ENCODE peak calls at places on chromosomes 4 and X, in six cellular contexts. One of them, this sample, is unnamed.

GRCh38 chr4:66855956-66856355 is 689.3 kb downstream of the CENPC start:
- DNase-seq in NT2/D1: no peak
- DNase-seq in HCT116: no peak
- DNase-seq in HepG2: no peak
- DNase-seq in K562: no peak
- DNase-seq in GM12878: no peak
- DNase-seq in this sample: no peak

GRCh38 chr4:131609039-131609438 is 1540.1 kb upstream of the PCDH10 start:
- DNase-seq in GM12878: no peak
- DNase-seq in K562: no peak
- DNase-seq in NT2/D1: no peak
- DNase-seq in HCT116: no peak
- DNase-seq in HepG2: no peak
- DNase-seq in this sample: no peak

GRCh38 chrX:14920196-14920595 is 47.0 kb downstream of the MOSPD2 start:
- DNase-seq in HepG2: no peak
- DNase-seq in NT2/D1: no peak
- DNase-seq in HCT116: no peak
- DNase-seq in GM12878: no peak
- DNase-seq in K562: no peak
- DNase-seq in this sample: no peak

GRCh38 chr4:24644983-24645764 is 60.8 kb upstream of the DHX15 start:
- DNase-seq in K562: no peak
- DNase-seq in NT2/D1: no peak
- DNase-seq in GM12878: no peak
- DNase-seq in HepG2: no peak
- DNase-seq in HCT116: no peak
- DNase-seq in this sample: no peak

GRCh38 chr4:11507920-11508319 is 79.2 kb upstream of the HS3ST1 start:
- DNase-seq in GM12878: no peak
- DNase-seq in NT2/D1: no peak
- DNase-seq in HCT116: no peak
- DNase-seq in HepG2: no peak
- DNase-seq in K562: no peak
- DNase-seq in this sample: no peak

GRCh38 chr4:11366859-11367258 is 61.8 kb downstream of the HS3ST1 start:
- DNase-seq in HCT116: no peak
- DNase-seq in GM12878: no peak
- DNase-seq in HepG2: no peak
- DNase-seq in NT2/D1: no peak
- DNase-seq in K562: no peak
- DNase-seq in this sample: no peak

GRCh38 chr4:108965031-108965430 is 202.2 kb upstream of the ETNPPL start:
- DNase-seq in GM12878: no peak
- DNase-seq in K562: no peak
- DNase-seq in NT2/D1: no peak
- DNase-seq in HCT116: no peak
- DNase-seq in HepG2: no peak
- DNase-seq in this sample: no peak

GRCh38 chr4:56434599-56435000 is 815 bp downstream of the PPAT start:
- DNase-seq in GM12878: no peak
- DNase-seq in HCT116: no peak
- DNase-seq in HepG2: no peak
- DNase-seq in K562: no peak
- DNase-seq in NT2/D1: no peak
- DNase-seq in this sample: no peak

GRCh38 chr4:113331811-113332210 is 282.4 kb downstream of the ANK2 start:
- DNase-seq in HepG2: no peak
- DNase-seq in HCT116: no peak
- DNase-seq in GM12878: no peak
- DNase-seq in K562: no peak
- DNase-seq in NT2/D1: peak; percentile 8
- DNase-seq in this sample: no peak

GRCh38 chrX:23338334-23338733 is 3.7 kb downstream of the PTCHD1 start:
- DNase-seq in K562: no peak
- DNase-seq in GM12878: no peak
- DNase-seq in NT2/D1: no peak
- DNase-seq in HepG2: no peak
- DNase-seq in HCT116: no peak
- DNase-seq in this sample: no peak

GRCh38 chr4:148776944-148777343 is 334.7 kb upstream of the NR3C2 start:
- DNase-seq in GM12878: no peak
- DNase-seq in HCT116: no peak
- DNase-seq in K562: no peak
- DNase-seq in HepG2: no peak
- DNase-seq in NT2/D1: no peak
- DNase-seq in this sample: no peak

GRCh38 chr4:66741081-66741480 is 804.2 kb downstream of the CENPC start:
- DNase-seq in NT2/D1: no peak
- DNase-seq in HCT116: no peak
- DNase-seq in K562: no peak
- DNase-seq in HepG2: no peak
- DNase-seq in GM12878: no peak
- DNase-seq in this sample: no peak

GRCh38 chr4:6109842-6110560 is 90.3 kb downstream of the JAKMIP1 start:
- DNase-seq in K562: no peak
- DNase-seq in HCT116: peak; percentile 65
- DNase-seq in NT2/D1: no peak
- DNase-seq in GM12878: no peak
- DNase-seq in HepG2: peak; percentile 7
- DNase-seq in this sample: peak; percentile 82

GRCh38 chr4:74327751-74328150 is 19.5 kb downstream of the EPGN start:
- DNase-seq in K562: no peak
- DNase-seq in GM12878: no peak
- DNase-seq in HCT116: no peak
- DNase-seq in HepG2: no peak
- DNase-seq in NT2/D1: no peak
- DNase-seq in this sample: no peak

GRCh38 chr4:24007740-24008348 is 118.0 kb upstream of the PPARGC1A start:
- DNase-seq in HCT116: no peak
- DNase-seq in K562: no peak
- DNase-seq in NT2/D1: no peak
- DNase-seq in HepG2: peak; percentile 24
- DNase-seq in GM12878: no peak
- DNase-seq in this sample: no peak

GRCh38 chr4:71377561-71377960 is 38.7 kb downstream of the SLC4A4 start:
- DNase-seq in NT2/D1: no peak
- DNase-seq in HepG2: no peak
- DNase-seq in GM12878: no peak
- DNase-seq in HCT116: no peak
- DNase-seq in K562: no peak
- DNase-seq in this sample: no peak

GRCh38 chr4:65007841-65008439 is 598.7 kb upstream of the TECRL start:
- DNase-seq in GM12878: no peak
- DNase-seq in K562: peak; percentile 25
- DNase-seq in NT2/D1: peak; percentile 36
- DNase-seq in HCT116: peak; percentile 13
- DNase-seq in HepG2: peak; percentile 47
- DNase-seq in this sample: no peak

GRCh38 chrX:65574356-65574755 is 39.8 kb upstream of the LAS1L start:
- DNase-seq in K562: no peak
- DNase-seq in HepG2: no peak
- DNase-seq in HCT116: no peak
- DNase-seq in GM12878: no peak
- DNase-seq in NT2/D1: no peak
- DNase-seq in this sample: no peak

GRCh38 chr4:31518796-31519250 is 798.7 kb downstream of the PCDH7 start:
- DNase-seq in HCT116: peak; percentile 48
- DNase-seq in GM12878: no peak
- DNase-seq in K562: no peak
- DNase-seq in NT2/D1: no peak
- DNase-seq in HepG2: no peak
- DNase-seq in this sample: no peak

GRCh38 chr4:102627831-102628523 is 126.8 kb downstream of the NFKB1 start:
- DNase-seq in GM12878: no peak
- DNase-seq in K562: no peak
- DNase-seq in HepG2: no peak
- DNase-seq in HCT116: peak; percentile 22
- DNase-seq in NT2/D1: no peak
- DNase-seq in this sample: no peak

GRCh38 chr4:37802068-37802666 is 24.3 kb upstream of the PGM2 start:
- DNase-seq in K562: no peak
- DNase-seq in NT2/D1: peak; percentile 57
- DNase-seq in HCT116: peak; percentile 86
- DNase-seq in GM12878: no peak
- DNase-seq in HepG2: peak; percentile 78
- DNase-seq in this sample: no peak

GRCh38 chr4:150769235-150769634 is 187.3 kb downstream of the MAB21L2 start:
- DNase-seq in NT2/D1: no peak
- DNase-seq in HepG2: peak; percentile 67
- DNase-seq in GM12878: no peak
- DNase-seq in HCT116: peak; percentile 74
- DNase-seq in K562: no peak
- DNase-seq in this sample: no peak

GRCh38 chrX:26952213-26952612 is 510.9 kb downstream of the PPP4R3C start:
- DNase-seq in HCT116: no peak
- DNase-seq in HepG2: no peak
- DNase-seq in GM12878: no peak
- DNase-seq in K562: no peak
- DNase-seq in NT2/D1: no peak
- DNase-seq in this sample: no peak
- TF ChIP-seq ZNF274 in HCT116: no peak
- TF ChIP-seq ZNF274 in HepG2: no peak
- TF ChIP-seq ZNF274 in GM12878: no peak
- TF ChIP-seq ZNF274 in K562: no peak
- TF ChIP-seq ZNF274 in NT2/D1: no peak
- TF ChIP-seq ZNF274 in this sample: no peak

GRCh38 chr4:142351958-142352357 is 494.1 kb downstream of the INPP4B start:
- DNase-seq in HepG2: no peak
- DNase-seq in K562: no peak
- DNase-seq in HCT116: no peak
- DNase-seq in NT2/D1: no peak
- DNase-seq in GM12878: no peak
- DNase-seq in this sample: no peak

GRCh38 chr4:142345909-142346308 is 500.2 kb downstream of the INPP4B start:
- DNase-seq in K562: no peak
- DNase-seq in GM12878: no peak
- DNase-seq in HepG2: no peak
- DNase-seq in HCT116: no peak
- DNase-seq in NT2/D1: no peak
- DNase-seq in this sample: no peak

GRCh38 chr4:142348489-142349076 is 497.5 kb downstream of the INPP4B start:
- DNase-seq in NT2/D1: no peak
- DNase-seq in K562: no peak
- DNase-seq in HCT116: no peak
- DNase-seq in HepG2: no peak
- DNase-seq in GM12878: no peak
- DNase-seq in this sample: no peak

GRCh38 chr4:142350886-142351285 is 495.2 kb downstream of the INPP4B start:
- DNase-seq in NT2/D1: no peak
- DNase-seq in HCT116: no peak
- DNase-seq in K562: no peak
- DNase-seq in GM12878: no peak
- DNase-seq in HepG2: no peak
- DNase-seq in this sample: no peak

DNA sequence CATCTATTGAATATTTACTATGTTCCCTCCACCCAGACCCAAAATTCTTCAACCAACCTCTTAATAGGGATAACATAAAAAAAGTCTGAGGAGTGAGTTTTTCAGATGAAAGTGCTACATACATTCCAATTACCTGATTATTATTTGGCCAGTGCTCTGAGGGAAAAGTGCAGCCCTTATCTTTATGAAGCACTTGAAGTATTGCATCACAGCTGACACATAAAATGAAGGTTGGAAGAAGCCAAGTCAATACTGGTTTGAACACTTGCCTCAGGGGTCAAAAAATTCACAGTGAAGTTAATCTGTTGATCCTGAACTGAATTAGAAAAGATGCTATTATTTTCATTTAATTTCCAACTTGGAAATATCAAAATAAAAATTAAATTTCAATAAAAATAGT is 498.9 kb downstream of the INPP4B start:
- DNase-seq in HCT116: no peak
- DNase-seq in NT2/D1: no peak
- DNase-seq in GM12878: no peak
- DNase-seq in K562: no peak
- DNase-seq in HepG2: no peak
- DNase-seq in this sample: no peak
- TF ChIP-seq ZNF274 in HCT116: no peak
- TF ChIP-seq ZNF274 in NT2/D1: no peak
- TF ChIP-seq ZNF274 in GM12878: no peak
- TF ChIP-seq ZNF274 in K562: no peak
- TF ChIP-seq ZNF274 in HepG2: no peak
- TF ChIP-seq ZNF274 in this sample: no peak

DNA sequence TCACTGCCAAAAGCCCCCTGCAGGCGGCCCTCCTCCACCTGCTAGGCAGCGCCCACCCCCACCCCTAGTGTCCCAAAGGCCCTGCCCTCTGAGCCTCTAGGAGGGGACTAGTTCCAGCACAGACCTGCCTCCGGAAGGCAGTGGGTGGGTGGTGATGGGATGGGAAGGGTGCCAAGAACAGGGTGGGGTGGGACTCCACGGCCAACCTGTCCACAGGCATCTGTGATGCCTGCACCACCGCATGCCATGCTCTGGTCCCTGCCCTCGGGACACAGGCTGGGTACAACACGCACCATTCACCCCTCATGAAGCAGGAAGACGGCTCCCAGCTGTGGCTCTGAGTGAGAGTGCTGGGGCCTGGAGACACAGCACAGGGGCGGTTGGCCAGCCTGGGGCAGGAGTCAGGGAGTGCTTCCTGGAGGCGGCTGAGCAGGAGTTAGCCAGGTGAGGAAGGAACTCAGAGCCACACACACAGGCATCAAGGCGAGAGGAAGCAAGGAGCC is 243.1 kb upstream of the PSAPL1 start:
- DNase-seq in GM12878: no peak
- DNase-seq in HepG2: no peak
- DNase-seq in K562: no peak
- DNase-seq in NT2/D1: no peak
- DNase-seq in HCT116: no peak
- DNase-seq in this sample: no peak
- TF ChIP-seq ZNF274 in GM12878: no peak
- TF ChIP-seq ZNF274 in HepG2: no peak
- TF ChIP-seq ZNF274 in K562: no peak
- TF ChIP-seq ZNF274 in NT2/D1: no peak
- TF ChIP-seq ZNF274 in HCT116: no peak
- TF ChIP-seq ZNF274 in this sample: no peak

DNA sequence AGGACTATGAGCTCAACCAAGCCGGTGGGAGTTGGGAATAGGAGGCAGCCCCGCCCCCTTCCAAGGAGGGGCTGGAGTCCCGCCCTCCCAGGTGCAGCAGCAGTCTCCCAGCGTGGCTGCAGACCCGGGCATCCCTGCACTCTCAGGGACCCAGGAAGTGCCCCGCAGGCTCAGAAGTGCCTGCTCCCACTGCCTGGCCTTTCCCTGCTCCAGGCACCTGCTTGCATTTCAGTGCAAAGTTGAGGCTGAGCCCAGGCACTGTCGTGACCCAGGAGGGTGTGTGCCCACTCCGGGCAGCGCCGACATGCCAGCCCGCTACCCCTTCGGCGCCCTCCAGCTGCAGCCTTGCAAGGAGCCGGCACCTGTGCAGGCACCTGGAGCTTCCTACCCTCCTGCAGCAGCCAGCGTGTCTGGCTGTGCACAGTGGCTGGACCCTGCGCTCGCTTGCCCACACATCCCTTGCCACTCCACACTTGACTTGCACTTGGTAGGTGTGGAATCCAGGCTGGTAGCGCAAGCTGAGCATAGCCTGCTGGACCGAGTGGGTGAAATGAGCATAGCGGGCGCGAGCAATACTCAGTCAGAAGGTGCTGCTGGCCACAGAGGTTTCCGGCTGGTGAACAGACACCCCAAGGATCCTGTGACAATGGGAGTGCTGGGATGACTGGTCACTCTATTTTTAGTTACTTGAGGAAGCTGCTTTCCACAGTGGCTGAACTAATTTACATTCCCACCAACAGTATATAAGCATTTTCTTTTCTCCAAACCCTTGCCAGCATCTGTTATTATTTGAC is 236.3 kb downstream of the PCDH10 start:
- DNase-seq in HepG2: no peak
- DNase-seq in GM12878: no peak
- DNase-seq in HCT116: no peak
- DNase-seq in K562: no peak
- DNase-seq in NT2/D1: no peak
- DNase-seq in this sample: no peak
- TF ChIP-seq ZNF274 in HepG2: no peak
- TF ChIP-seq ZNF274 in GM12878: no peak
- TF ChIP-seq ZNF274 in HCT116: no peak
- TF ChIP-seq ZNF274 in K562: no peak
- TF ChIP-seq ZNF274 in NT2/D1: no peak
- TF ChIP-seq ZNF274 in this sample: no peak

This sample was measured in H1.